ENCODE peak calls at places on chromosomes 12 and 14, in eight cellular contexts. One of them, this sample, is unnamed.

GRCh38 chr12:115096673-115097349 is 412.8 kb upstream of the TBX3 start:
- DNase-seq in nucleus accumbens: no peak
- DNase-seq in Calu3: no peak
- DNase-seq in NCI-H748 treated with DMSO at 0.1 percent for 48 hours: no peak
- DNase-seq in NCI-H1417 treated with DMSO at 0.1 percent for 48 hours: no peak
- DNase-seq in AG09309: peak; percentile 20
- DNase-seq in T1000: no peak
- DNase-seq in DMS153: no peak
- DNase-seq in this sample: no peak

GRCh38 chr12:126926023-126926600 is 1340.9 kb upstream of the TMEM132C start:
- DNase-seq in nucleus accumbens: no peak
- DNase-seq in Calu3: no peak
- DNase-seq in NCI-H748 treated with DMSO at 0.1 percent for 48 hours: no peak
- DNase-seq in NCI-H1417 treated with DMSO at 0.1 percent for 48 hours: no peak
- DNase-seq in AG09309: no peak
- DNase-seq in T1000: no peak
- DNase-seq in DMS153: no peak
- DNase-seq in this sample: no peak

GRCh38 chr12:51976376-51977160 is 25.1 kb downstream of the ACVR1B start:
- DNase-seq in nucleus accumbens: no peak
- DNase-seq in Calu3: peak; percentile 66
- DNase-seq in NCI-H748 treated with DMSO at 0.1 percent for 48 hours: no peak
- DNase-seq in NCI-H1417 treated with DMSO at 0.1 percent for 48 hours: no peak
- DNase-seq in AG09309: peak; percentile 55
- DNase-seq in T1000: peak; percentile 87
- DNase-seq in DMS153: no peak
- DNase-seq in this sample: no peak

GRCh38 chr12:103929909-103930786 is at the start of gene HSP90B1:
- DNase-seq in nucleus accumbens: peak; percentile 96
- DNase-seq in Calu3: peak; percentile 100
- DNase-seq in NCI-H748 treated with DMSO at 0.1 percent for 48 hours: peak; percentile 99
- DNase-seq in NCI-H1417 treated with DMSO at 0.1 percent for 48 hours: peak; percentile 99
- DNase-seq in AG09309: peak; percentile 99
- DNase-seq in T1000: peak; percentile 99
- DNase-seq in DMS153: peak; percentile 100
- DNase-seq in this sample: peak; percentile 71

GRCh38 chr12:64124511-64125197 is 97.4 kb downstream of the KICS2 start:
- DNase-seq in nucleus accumbens: no peak
- DNase-seq in Calu3: no peak
- DNase-seq in NCI-H748 treated with DMSO at 0.1 percent for 48 hours: peak; percentile 63
- DNase-seq in NCI-H1417 treated with DMSO at 0.1 percent for 48 hours: no peak
- DNase-seq in AG09309: no peak
- DNase-seq in T1000: no peak
- DNase-seq in DMS153: peak; percentile 28
- DNase-seq in this sample: no peak

GRCh38 chr14:90418053-90418452 is 21.2 kb downstream of the CALM1 start:
- DNase-seq in nucleus accumbens: no peak
- DNase-seq in Calu3: no peak
- DNase-seq in NCI-H748 treated with DMSO at 0.1 percent for 48 hours: no peak
- DNase-seq in NCI-H1417 treated with DMSO at 0.1 percent for 48 hours: no peak
- DNase-seq in AG09309: no peak
- DNase-seq in T1000: no peak
- DNase-seq in DMS153: no peak
- DNase-seq in this sample: no peak

GRCh38 chr12:54572881-54573280 is 15.6 kb downstream of the PPP1R1A start:
- DNase-seq in nucleus accumbens: no peak
- DNase-seq in Calu3: no peak
- DNase-seq in NCI-H748 treated with DMSO at 0.1 percent for 48 hours: no peak
- DNase-seq in NCI-H1417 treated with DMSO at 0.1 percent for 48 hours: no peak
- DNase-seq in AG09309: no peak
- DNase-seq in T1000: no peak
- DNase-seq in DMS153: no peak
- DNase-seq in this sample: no peak

GRCh38 chr14:91927800-91928199 is 19.7 kb downstream of the FBLN5 start:
- DNase-seq in nucleus accumbens: no peak
- DNase-seq in Calu3: no peak
- DNase-seq in NCI-H748 treated with DMSO at 0.1 percent for 48 hours: no peak
- DNase-seq in NCI-H1417 treated with DMSO at 0.1 percent for 48 hours: no peak
- DNase-seq in AG09309: no peak
- DNase-seq in T1000: no peak
- DNase-seq in DMS153: no peak
- DNase-seq in this sample: no peak

GRCh38 chr12:28963554-28963953 is 185.5 kb upstream of the FAR2 start:
- DNase-seq in nucleus accumbens: no peak
- DNase-seq in Calu3: no peak
- DNase-seq in NCI-H748 treated with DMSO at 0.1 percent for 48 hours: no peak
- DNase-seq in NCI-H1417 treated with DMSO at 0.1 percent for 48 hours: no peak
- DNase-seq in AG09309: no peak
- DNase-seq in T1000: no peak
- DNase-seq in DMS153: no peak
- DNase-seq in this sample: no peak

GRCh38 chr12:41212625-41213024 is 24.5 kb downstream of the PDZRN4 start:
- DNase-seq in nucleus accumbens: no peak
- DNase-seq in Calu3: no peak
- DNase-seq in NCI-H748 treated with DMSO at 0.1 percent for 48 hours: no peak
- DNase-seq in NCI-H1417 treated with DMSO at 0.1 percent for 48 hours: no peak
- DNase-seq in AG09309: no peak
- DNase-seq in T1000: no peak
- DNase-seq in DMS153: no peak
- DNase-seq in this sample: no peak

GRCh38 chr12:28242888-28243633 is 52.8 kb downstream of the CCDC91 start:
- DNase-seq in nucleus accumbens: no peak
- DNase-seq in Calu3: no peak
- DNase-seq in NCI-H748 treated with DMSO at 0.1 percent for 48 hours: no peak
- DNase-seq in NCI-H1417 treated with DMSO at 0.1 percent for 48 hours: no peak
- DNase-seq in AG09309: no peak
- DNase-seq in T1000: no peak
- DNase-seq in DMS153: no peak
- DNase-seq in this sample: no peak

GRCh38 chr14:22472935-22473854 is 115.8 kb downstream of the DAD1 start:
- DNase-seq in nucleus accumbens: no peak
- DNase-seq in Calu3: peak; percentile 42
- DNase-seq in NCI-H748 treated with DMSO at 0.1 percent for 48 hours: peak; percentile 9
- DNase-seq in NCI-H1417 treated with DMSO at 0.1 percent for 48 hours: no peak
- DNase-seq in AG09309: no peak
- DNase-seq in T1000: no peak
- DNase-seq in DMS153: no peak
- DNase-seq in this sample: no peak

GRCh38 chr14:32075636-32076277 is 1.3 kb upstream of the ARHGAP5 start:
- DNase-seq in nucleus accumbens: no peak
- DNase-seq in Calu3: peak; percentile 43
- DNase-seq in NCI-H748 treated with DMSO at 0.1 percent for 48 hours: no peak
- DNase-seq in NCI-H1417 treated with DMSO at 0.1 percent for 48 hours: no peak
- DNase-seq in AG09309: peak; percentile 20
- DNase-seq in T1000: no peak
- DNase-seq in DMS153: no peak
- DNase-seq in this sample: no peak

GRCh38 chr14:73726025-73726961 is 12.1 kb upstream of the PNMA1 start:
- DNase-seq in nucleus accumbens: no peak
- DNase-seq in Calu3: no peak
- DNase-seq in NCI-H748 treated with DMSO at 0.1 percent for 48 hours: no peak
- DNase-seq in NCI-H1417 treated with DMSO at 0.1 percent for 48 hours: no peak
- DNase-seq in AG09309: no peak
- DNase-seq in T1000: no peak
- DNase-seq in DMS153: no peak
- DNase-seq in this sample: no peak

GRCh38 chr12:106342397-106343212 is 14.9 kb upstream of the POLR3B start:
- DNase-seq in nucleus accumbens: no peak
- DNase-seq in Calu3: peak; percentile 36
- DNase-seq in NCI-H748 treated with DMSO at 0.1 percent for 48 hours: no peak
- DNase-seq in NCI-H1417 treated with DMSO at 0.1 percent for 48 hours: no peak
- DNase-seq in AG09309: peak; percentile 45
- DNase-seq in T1000: peak; percentile 22
- DNase-seq in DMS153: no peak
- DNase-seq in this sample: no peak